ENCODE peak calls at places on chromosomes 12 and 14, in four cellular contexts. One of them, this sample, is unnamed.

GRCh38 chr14:77316872-77317271 is 3.8 kb downstream of the POMT2 start:
- DNase-seq in A673: no peak
- DNase-seq in T-helper 9 cell: no peak
- DNase-seq in NCI-H774: no peak
- DNase-seq in this sample: no peak

GRCh38 chr14:102805454-102805891 is 28.2 kb downstream of the TRAF3 start:
- DNase-seq in T-helper 9 cell: peak
- DNase-seq in A673: no peak
- DNase-seq in NCI-H774: no peak
- DNase-seq in this sample: no peak

GRCh38 chr12:51262758-51263177 is 7.4 kb downstream of the SMAGP start:
- DNase-seq in A673: peak
- DNase-seq in NCI-H774: no peak
- DNase-seq in T-helper 9 cell: no peak
- DNase-seq in this sample: no peak

GRCh38 chr12:84070311-84070710 is 842.3 kb downstream of the SLC6A15 start:
- DNase-seq in NCI-H774: no peak
- DNase-seq in A673: no peak
- DNase-seq in T-helper 9 cell: no peak
- DNase-seq in this sample: no peak

GRCh38 chr14:61591862-61592261 is 103.5 kb upstream of the HIF1A start:
- DNase-seq in NCI-H774: no peak
- DNase-seq in T-helper 9 cell: no peak
- DNase-seq in A673: no peak
- DNase-seq in this sample: no peak

GRCh38 chr14:64931123-64931522 is 11.4 kb downstream of the GPX2 start:
- DNase-seq in T-helper 9 cell: no peak
- DNase-seq in A673: no peak
- DNase-seq in NCI-H774: no peak
- DNase-seq in this sample: no peak

GRCh38 chr14:90444077-90444696 is 47.4 kb downstream of the CALM1 start:
- DNase-seq in NCI-H774: no peak
- DNase-seq in T-helper 9 cell: no peak
- DNase-seq in A673: peak
- DNase-seq in this sample: no peak

GRCh38 chr12:93683410-93683809 is 6.2 kb downstream of the CRADD start:
- DNase-seq in NCI-H774: no peak
- DNase-seq in A673: no peak
- DNase-seq in T-helper 9 cell: no peak
- DNase-seq in this sample: no peak

This sample was measured in T-helper 1 cell.